ENCODE peak calls at places on chromosomes 5 and 9, in seven cellular contexts. D is PC-3, W is IMR-90, H is HCT116, C is heart right ventricle, M is left ventricle myocardium inferior, K is fibroblast of mammary gland. P is an unnamed sample.

GRCh38 chr9:92378825-92379535 is 25.4 kb downstream of the OGN start:
- DNase-seq in W (peak; percentile 57), D (no peak), K (peak; percentile 71), M (no peak), C (no peak), H (no peak), P (no peak)

GRCh38 chr5:68285857-68286611 is 70.5 kb downstream of the PIK3R1 start:
- DNase-seq in M (no peak), W (peak; percentile 65), C (no peak), D (peak; percentile 39), K (peak; percentile 71), H (peak; percentile 44), P (no peak)

GRCh38 chr5:146630467-146630866 is 114.5 kb upstream of the GPR151 start:
- DNase-seq in C (no peak), M (no peak), W (no peak), K (no peak), D (no peak), H (no peak), P (no peak)

GRCh38 chr9:91308144-91308543 is 53.6 kb downstream of the AUH start:
- DNase-seq in D (no peak), M (no peak), H (no peak), K (no peak), W (no peak), C (no peak), P (no peak)

GRCh38 chr9:649128-650074 is 192.1 kb upstream of the DMRT1 start:
- DNase-seq in M (no peak), D (no peak), K (no peak), H (no peak), W (no peak), C (no peak), P (no peak)

GRCh38 chr5:176609724-176610429 is at the start of gene GPRIN1:
- DNase-seq in H (peak; percentile 18), D (peak; percentile 68), K (peak; percentile 26), W (peak; percentile 36), C (peak; percentile 66), M (peak; percentile 48), P (no peak)

GRCh38 chr5:8329773-8330172 is 460.8 kb downstream of the MTRR start:
- DNase-seq in W (peak; percentile 48), K (peak; percentile 6), C (no peak), D (peak; percentile 98), M (no peak), H (no peak), P (peak; percentile 46)

GRCh38 chr5:15695171-15695676 is 195.2 kb downstream of the FBXL7 start:
- DNase-seq in M (no peak), K (peak; percentile 62), D (no peak), W (peak; percentile 50), C (no peak), H (no peak), P (no peak)

GRCh38 chr5:118311103-118311502 is 677.2 kb downstream of the DTWD2 start:
- DNase-seq in K (no peak), W (no peak), C (no peak), D (no peak), H (no peak), M (no peak), P (no peak)

GRCh38 chr9:126474786-126475485 is 138.8 kb upstream of the LMX1B start:
- DNase-seq in W (peak; percentile 69), D (no peak), H (peak; percentile 71), K (peak; percentile 72), C (no peak), M (no peak), P (peak; percentile 56)

GRCh38 chr9:86458456-86458855 is 104.2 kb upstream of the TUT7 start:
- DNase-seq in M (no peak), H (no peak), D (no peak), K (no peak), C (no peak), W (no peak), P (no peak)

GRCh38 chr5:175616083-175616482 is 41.8 kb upstream of the HRH2 start:
- DNase-seq in H (no peak), K (no peak), W (no peak), C (no peak), M (no peak), D (no peak), P (no peak)

GRCh38 chr5:140344683-140345423 is 1.6 kb downstream of the HBEGF start:
- DNase-seq in M (no peak), H (no peak), D (peak; percentile 83), W (peak; percentile 57), C (no peak), K (peak; percentile 45), P (peak; percentile 78)

GRCh38 chr9:7293091-7293490 is 506.5 kb downstream of the DMAC1 start:
- DNase-seq in D (no peak), K (peak; percentile 36), H (no peak), W (no peak), M (no peak), C (no peak), P (no peak)

GRCh38 chr5:372556-372910 is 51.0 kb downstream of the AHRR start:
- DNase-seq in K (no peak), D (no peak), W (no peak), C (no peak), M (no peak), H (no peak), P (no peak)

GRCh38 chr9:93126825-93127368 is 7.2 kb downstream of the NINJ1 start:
- DNase-seq in C (no peak), D (no peak), M (peak; percentile 16), H (no peak), K (no peak), W (no peak), P (no peak)

GRCh38 chr9:121748080-121748479 is 96.6 kb downstream of the DAB2IP start:
- DNase-seq in D (no peak), C (no peak), K (peak; percentile 34), M (no peak), W (peak; percentile 37), H (no peak), P (no peak)

GRCh38 chr5:92687793-92688467 is 893.1 kb downstream of the NR2F1-AS1 start:
- DNase-seq in H (peak; percentile 29), W (peak; percentile 78), C (no peak), K (peak; percentile 79), M (no peak), D (peak; percentile 43), P (no peak)

GRCh38 chr5:14560091-14560595 is 21.4 kb upstream of the OTULINL start:
- DNase-seq in K (no peak), D (no peak), M (no peak), W (no peak), C (no peak), H (no peak), P (no peak)

GRCh38 chr5:111742595-111742994 is 14.4 kb downstream of the NREP start:
- DNase-seq in K (peak; percentile 96), M (no peak), C (no peak), H (no peak), D (peak; percentile 70), W (peak; percentile 93), P (no peak)

GRCh38 chr5:107764976-107765684 is 94.4 kb upstream of the EFNA5 start:
- DNase-seq in M (no peak), K (no peak), H (no peak), C (no peak), D (no peak), W (no peak), P (no peak)

GRCh38 chr5:142613231-142613630 is 72.7 kb downstream of the FGF1 start:
- DNase-seq in C (no peak), K (peak; percentile 86), H (no peak), D (peak; percentile 36), M (no peak), W (peak; percentile 95), P (peak; percentile 57)

GRCh38 chr5:137751869-137752491 is 2.2 kb downstream of the HNRNPA0 start:
- DNase-seq in D (peak; percentile 68), K (peak; percentile 85), W (peak; percentile 80), M (no peak), H (peak; percentile 64), C (no peak), P (peak; percentile 70)
- H3K4me3 ChIP-seq in D (peak overlapping the region; percentile 79), K (peak overlapping the region; percentile 97), W (peak overlapping the region; percentile 61), M (peak overlapping the region; percentile 85), H (peak overlapping the region; percentile 87), C (peak overlapping the region; percentile 97), P (peak overlapping the region; percentile 61)

GRCh38 chr5:147782053-147783028 is at the start of gene JAKMIP2:
- DNase-seq in H (no peak), M (peak; percentile 65), W (peak; percentile 1), C (peak; percentile 65), K (peak; percentile 60), D (peak; percentile 10), P (no peak)
- TF ChIP-seq CTCF in H (no peak), M (no peak), W (no peak), C (no peak), K (no peak), D (no peak), P (no peak)

GRCh38 chr9:32345243-32345642 is 39.2 kb upstream of the ACO1 start:
- DNase-seq in M (no peak), H (no peak), D (no peak), K (no peak), W (no peak), C (no peak), P (no peak)

GRCh38 chr9:32339424-32339823 is 45.0 kb upstream of the ACO1 start:
- DNase-seq in H (no peak), C (no peak), W (no peak), D (peak; percentile 19), K (no peak), M (no peak), P (no peak)

GRCh38 chr9:32348289-32348688 is 36.2 kb upstream of the ACO1 start:
- DNase-seq in C (no peak), W (no peak), M (no peak), H (no peak), K (peak; percentile 23), D (no peak), P (no peak)

GRCh38 chr9:32340401-32340800 is 44.0 kb upstream of the ACO1 start:
- DNase-seq in C (no peak), W (no peak), K (no peak), D (no peak), H (no peak), M (no peak), P (no peak)

GRCh38 chr9:32344551-32345182 is 39.8 kb upstream of the ACO1 start:
- DNase-seq in M (no peak), K (peak; percentile 11), H (no peak), W (peak; percentile 11), D (no peak), C (no peak), P (no peak)
- H3K4me3 ChIP-seq in M (no peak overlapping the region), K (no peak overlapping the region), H (no peak overlapping the region), W (peak overlapping the region; percentile 23), D (peak overlapping the region; percentile 38), C (no peak overlapping the region), P (no peak overlapping the region)

DNA sequence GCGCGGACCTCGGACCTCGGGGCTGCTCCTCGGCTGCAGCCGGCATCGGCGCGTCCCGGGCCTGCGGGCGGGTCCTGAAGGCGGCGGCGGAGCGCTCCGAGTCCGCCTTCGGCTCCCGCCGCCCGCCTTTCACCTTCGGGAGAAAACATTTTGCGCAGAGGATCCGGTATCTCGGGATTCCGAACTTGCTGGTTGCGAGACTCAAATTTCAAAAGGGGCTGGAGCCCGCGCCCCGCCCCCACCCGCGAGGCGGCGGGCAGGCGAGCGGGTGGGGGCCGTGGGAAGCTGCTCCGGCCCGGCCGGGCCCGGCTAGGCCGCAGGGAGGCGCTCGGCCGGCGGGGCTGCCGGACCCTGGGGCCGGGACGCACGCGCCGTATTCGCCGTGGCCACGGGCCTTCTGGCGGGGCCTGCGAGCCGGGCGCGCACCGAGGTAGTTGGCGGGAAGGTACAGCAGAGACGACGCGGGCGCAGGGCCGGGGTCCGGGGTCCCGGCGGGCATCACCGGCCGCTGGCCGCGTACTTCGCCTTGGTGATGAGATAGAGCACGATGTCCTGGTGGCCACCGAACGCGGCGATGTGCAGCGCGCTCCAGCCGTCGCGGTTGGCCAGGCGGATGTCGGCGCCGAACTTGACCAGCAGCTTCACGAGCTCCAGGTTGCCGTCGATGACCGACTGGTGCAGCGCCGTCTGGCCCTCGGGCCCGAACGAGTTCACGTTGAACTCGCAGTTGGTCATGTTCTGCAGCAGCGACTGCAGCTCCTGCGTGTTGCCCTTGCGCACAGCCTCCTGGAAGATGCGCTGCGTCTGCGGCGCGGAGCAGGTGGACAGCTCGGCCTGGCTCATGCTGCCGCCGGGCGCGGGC is 754 bp downstream of the NRARP start:
- DNase-seq in W (peak; percentile 39), C (peak; percentile 53), K (peak; percentile 30), D (peak; percentile 64), M (peak; percentile 34), H (peak; percentile 29), P (peak; percentile 84)
- TF ChIP-seq CTCF in W (peak; percentile 45), C (peak; percentile 23), K (no peak), D (no peak), M (peak; percentile 45), H (no peak), P (no peak)